ENCODE peak calls at places on chromosomes 2 and 18, in five cellular contexts. F is H1, W is HepG2, D is GM12878, A is NT2/D1. S is an unnamed sample.

GRCh38 chr2:182821172-182821571 is 45.3 kb downstream of the FRZB start:
- DNase-seq in F (no peak), W (no peak), D (no peak), A (no peak), S (no peak)

GRCh38 chr2:212448698-212449097 is 89.9 kb downstream of the ERBB4 start:
- DNase-seq in F (no peak), A (no peak), W (peak; percentile 84), D (no peak), S (no peak)

GRCh38 chr2:159903404-159904126 is 105.6 kb upstream of the CD302 start:
- DNase-seq in A (no peak), D (no peak), F (no peak), W (no peak), S (no peak)

GRCh38 chr2:198100323-198100722 is 295.9 kb downstream of the PLCL1 start:
- DNase-seq in A (no peak), F (no peak), W (no peak), D (no peak), S (no peak)

GRCh38 chr2:222179592-222179991 is 119.2 kb downstream of the PAX3 start:
- DNase-seq in A (no peak), D (no peak), W (no peak), F (no peak), S (no peak)

GRCh38 chr2:169173876-169174275 is 104.5 kb downstream of the DHRS9 start:
- DNase-seq in A (no peak), W (no peak), F (no peak), D (no peak), S (no peak)

GRCh38 chr2:142144547-142144946 is 13.7 kb upstream of the LRP1B start:
- DNase-seq in W (no peak), F (no peak), A (no peak), D (no peak), S (no peak)

GRCh38 chr2:149160701-149161217 is 122.3 kb downstream of the LYPD6B start:
- DNase-seq in W (no peak), F (no peak), A (no peak), D (peak; percentile 71), S (no peak)

GRCh38 chr2:233418761-233419625 is 64.7 kb downstream of the DGKD start:
- DNase-seq in D (peak; percentile 62), W (no peak), F (no peak), A (no peak), S (no peak)

GRCh38 chr2:102604754-102605153 is 14.6 kb upstream of the SLC9A2 start:
- DNase-seq in D (no peak), F (no peak), W (no peak), A (no peak), S (no peak)

GRCh38 chr2:88199912-88200682 is 30.0 kb downstream of the THNSL2 start:
- DNase-seq in D (no peak), F (no peak), W (peak; percentile 33), A (no peak), S (peak; percentile 29)

GRCh38 chr18:23228102-23229051 is 93.1 kb downstream of the CABLES1 start:
- DNase-seq in F (no peak), D (peak; percentile 82), W (no peak), A (no peak), S (no peak)

GRCh38 chr2:177712462-177712861 is 319.9 kb downstream of the AGPS start:
- DNase-seq in D (no peak), W (no peak), A (no peak), F (no peak), S (no peak)

GRCh38 chr2:15169326-15170038 is 391.7 kb downstream of the NBAS start:
- DNase-seq in D (no peak), W (peak; percentile 56), F (no peak), A (no peak), S (no peak)

GRCh38 chr2:156456616-156457015 is 20.4 kb downstream of the GPD2 start:
- DNase-seq in A (no peak), F (no peak), W (no peak), D (peak; percentile 78), S (no peak)

GRCh38 chr18:32576296-32576916 is 105.7 kb upstream of the GAREM1 start:
- DNase-seq in F (no peak), D (no peak), W (peak; percentile 29), A (no peak), S (peak; percentile 78)

GRCh38 chr2:70999362-70999761 is 4.7 kb upstream of the TEX261 start:
- DNase-seq in D (no peak), A (no peak), W (peak; percentile 33), F (no peak), S (no peak)

GRCh38 chr18:79961527-79962291 is 2.7 kb upstream of the HSBP1L1 start:
- DNase-seq in F (no peak), A (no peak), D (no peak), W (peak; percentile 44), S (no peak)

GRCh38 chr18:59990121-59990818 is 90.5 kb downstream of the PMAIP1 start:
- DNase-seq in F (no peak), D (no peak), W (no peak), A (no peak), S (no peak)

GRCh38 chr2:241324775-241325174 is 9.1 kb downstream of the SEPTIN2 start:
- DNase-seq in D (no peak), F (no peak), A (no peak), W (no peak), S (no peak)

GRCh38 chr2:152473151-152473857 is 138.3 kb downstream of the FMNL2 start:
- DNase-seq in F (no peak), A (no peak), W (peak; percentile 51), D (no peak), S (no peak)

GRCh38 chr2:85786865-85787264 is 33.1 kb downstream of the ATOH8 start:
- DNase-seq in D (no peak), A (no peak), W (no peak), F (no peak), S (no peak)

GRCh38 chr2:85785027-85785822 is 31.4 kb downstream of the ATOH8 start:
- DNase-seq in D (no peak), F (no peak), W (no peak), A (no peak), S (no peak)

GRCh38 chr2:85785871-85786270 is 32.1 kb downstream of the ATOH8 start:
- DNase-seq in A (no peak), W (no peak), F (no peak), D (no peak), S (no peak)

GRCh38 chr2:85787282-85787980 is 33.6 kb downstream of the ATOH8 start:
- DNase-seq in A (no peak), F (no peak), D (no peak), W (no peak), S (no peak)

GRCh38 chr2:85786444-85786843 is 32.7 kb downstream of the ATOH8 start:
- DNase-seq in D (no peak), F (no peak), A (no peak), W (no peak), S (no peak)
- TF ChIP-seq SUZ12 in D (no peak), F (no peak), A (no peak), W (no peak), S (no peak)

GRCh38 chr2:25310690-25310964 is 31.1 kb downstream of the DNMT3A start:
- DNase-seq in A (no peak), W (no peak), D (no peak), F (no peak), S (no peak)

GRCh38 chr2:25312958-25313710 is 28.6 kb downstream of the DNMT3A start:
- DNase-seq in A (no peak), F (no peak), W (no peak), D (no peak), S (no peak)

GRCh38 chr2:25313711-25314513 is 27.8 kb downstream of the DNMT3A start:
- DNase-seq in F (no peak), W (no peak), A (no peak), D (no peak), S (no peak)

GRCh38 chr2:25310965-25311865 is 30.5 kb downstream of the DNMT3A start:
- DNase-seq in A (no peak), W (peak; percentile 32), D (no peak), F (no peak), S (no peak)

DNA sequence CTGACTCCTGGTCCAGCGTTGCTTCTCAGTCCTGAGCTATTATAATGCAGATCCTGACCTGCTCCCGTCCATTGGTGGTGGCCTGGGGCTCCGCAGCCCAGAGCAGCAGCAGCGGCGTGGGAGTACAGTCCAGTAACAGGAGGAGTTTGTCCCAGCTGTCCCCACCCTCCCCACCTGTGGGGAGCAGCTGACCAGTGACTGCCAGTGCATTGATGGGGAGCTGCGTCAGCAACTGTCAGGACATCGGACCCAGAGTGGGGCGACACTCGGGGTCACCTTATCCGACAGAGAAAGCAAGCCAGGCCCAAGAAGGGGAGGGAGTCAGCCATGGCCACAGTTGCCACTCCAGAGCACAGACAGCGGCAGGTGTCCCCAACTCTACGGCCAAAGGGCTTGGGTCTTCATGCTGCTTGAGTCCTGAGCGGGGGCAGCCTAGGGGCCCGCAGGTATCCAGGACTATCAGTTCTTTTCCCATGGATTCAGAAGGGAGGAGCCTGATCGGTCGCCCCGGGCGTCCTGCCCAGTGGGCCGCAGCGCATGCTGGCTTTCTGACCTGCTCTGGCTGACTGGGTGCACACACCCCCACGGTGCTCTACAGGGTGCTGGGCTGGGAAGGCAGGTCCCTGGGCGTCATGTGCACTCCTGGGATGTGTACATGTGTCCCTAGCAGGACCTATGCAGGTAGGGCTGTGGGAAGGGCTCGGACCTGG is 29.7 kb downstream of the DNMT3A start:
- DNase-seq in F (no peak), D (no peak), A (no peak), W (no peak), S (no peak)
- TF ChIP-seq SUZ12 in F (no peak), D (no peak), A (no peak), W (no peak), S (no peak)

GRCh38 chr2:144329472-144329871 is 190.4 kb downstream of the ZEB2 start:
- DNase-seq in D (no peak), A (no peak), W (no peak), F (no peak), S (no peak)

GRCh38 chr2:144332356-144333143 is 187.4 kb downstream of the ZEB2 start:
- DNase-seq in D (no peak), F (peak; percentile 73), A (peak; percentile 81), W (peak; percentile 72), S (peak; percentile 93)

GRCh38 chr2:144331652-144332355 is 188.1 kb downstream of the ZEB2 start:
- DNase-seq in W (no peak), F (no peak), A (no peak), D (no peak), S (no peak)

GRCh38 chr2:144333144-144333555 is 186.8 kb downstream of the ZEB2 start:
- DNase-seq in F (no peak), A (no peak), W (no peak), D (no peak), S (no peak)

DNA sequence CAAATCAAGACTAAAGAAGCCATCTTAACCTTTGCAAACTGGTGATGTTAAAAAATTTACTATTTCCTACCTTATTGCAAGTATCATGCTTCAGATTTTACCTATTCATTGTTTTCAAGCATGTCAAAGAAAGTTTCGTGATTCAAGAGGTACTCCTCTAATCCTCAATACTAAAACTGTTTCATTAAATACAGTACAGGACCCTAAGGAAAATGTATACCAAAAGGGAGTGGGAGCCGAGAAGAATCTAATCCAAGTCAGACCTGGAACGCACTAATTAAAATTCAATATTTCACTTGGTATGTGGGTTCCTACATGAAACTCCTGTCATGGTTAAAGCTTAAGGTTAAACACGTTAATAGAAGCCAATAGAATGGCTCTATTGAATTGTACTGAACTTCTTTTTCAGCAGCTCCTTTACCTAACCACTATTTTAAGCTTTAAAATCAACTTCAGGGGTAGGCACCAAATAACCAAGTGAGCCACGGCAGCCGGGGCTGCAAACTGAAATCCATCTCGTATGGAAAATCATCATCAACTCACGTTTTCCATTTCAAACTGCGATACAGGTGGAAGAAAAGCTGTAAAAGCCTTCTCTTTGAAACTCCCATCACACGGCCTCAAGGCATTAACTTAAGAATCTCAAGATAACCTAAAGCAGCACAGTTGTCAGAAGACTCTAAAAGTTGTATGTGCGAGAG is 188.8 kb downstream of the ZEB2 start:
- DNase-seq in A (no peak), W (no peak), F (no peak), D (no peak), S (no peak)
- TF ChIP-seq SUZ12 in A (no peak), W (no peak), F (no peak), D (no peak), S (no peak)

GRCh38 chr2:203802277-203803045 is 65.1 kb upstream of the CTLA4 start:
- DNase-seq in W (no peak), A (no peak), D (no peak), F (no peak), S (no peak)
- TF ChIP-seq SUZ12 in W (no peak), A (no peak), D (no peak), F (no peak), S (no peak)